ENCODE peak calls at places on chromosome 4, in four cellular contexts. One of them, this sample, is unnamed.
A peak's percentile ranks its signal among the peaks of the same experiment; 100 is the strongest.

GRCh38 chr4:1464581-1465171 is 58.4 kb upstream of the NKX1-1 start:
- DNase-seq in lung: no peak
- DNase-seq in ascending aorta: peak; percentile 43
- DNase-seq in heart left ventricle: no peak
- DNase-seq in this sample: no peak

GRCh38 chr4:67725981-67726380 is 25.0 kb upstream of the UBA6 start:
- DNase-seq in lung: no peak
- DNase-seq in ascending aorta: no peak
- DNase-seq in heart left ventricle: no peak
- DNase-seq in this sample: no peak

GRCh38 chr4:1578968-1579833 is 104.9 kb downstream of the FAM53A start:
- DNase-seq in lung: peak; percentile 80
- DNase-seq in ascending aorta: peak; percentile 91
- DNase-seq in heart left ventricle: peak; percentile 85
- DNase-seq in this sample: peak; percentile 92

GRCh38 chr4:85741921-85742591 is 267.1 kb downstream of the ARHGAP24 start:
- DNase-seq in lung: no peak
- DNase-seq in ascending aorta: no peak
- DNase-seq in heart left ventricle: peak; percentile 33
- DNase-seq in this sample: no peak

GRCh38 chr4:150385606-150386005 is 196.3 kb upstream of the MAB21L2 start:
- DNase-seq in lung: no peak
- DNase-seq in ascending aorta: no peak
- DNase-seq in heart left ventricle: no peak
- DNase-seq in this sample: no peak

GRCh38 chr4:116913451-116913850 is 171.9 kb downstream of the TRAM1L1 start:
- DNase-seq in lung: no peak
- DNase-seq in ascending aorta: no peak
- DNase-seq in heart left ventricle: no peak
- DNase-seq in this sample: no peak

GRCh38 chr4:78069859-78070258 is 12.7 kb downstream of the FRAS1 start:
- DNase-seq in lung: no peak
- DNase-seq in ascending aorta: no peak
- DNase-seq in heart left ventricle: no peak
- DNase-seq in this sample: no peak

GRCh38 chr4:83536649-83537352 is 893 bp downstream of the GPAT3 start:
- DNase-seq in lung: no peak
- DNase-seq in ascending aorta: no peak
- DNase-seq in heart left ventricle: no peak
- DNase-seq in this sample: no peak

GRCh38 chr4:173371292-173372192 is 788 bp downstream of the SAP30 start:
- DNase-seq in lung: peak; percentile 68
- DNase-seq in ascending aorta: peak; percentile 82
- DNase-seq in heart left ventricle: peak; percentile 77
- DNase-seq in this sample: peak; percentile 84

GRCh38 chr4:152776352-152776751 is 3.2 kb downstream of the TIGD4 start:
- DNase-seq in lung: no peak
- DNase-seq in ascending aorta: no peak
- DNase-seq in heart left ventricle: no peak
- DNase-seq in this sample: no peak

GRCh38 chr4:15963001-15963451 is at the start of gene FGFBP2:
- DNase-seq in lung: no peak
- DNase-seq in ascending aorta: no peak
- DNase-seq in heart left ventricle: peak; percentile 37
- DNase-seq in this sample: no peak

GRCh38 chr4:147332101-147332500 is 148.8 kb upstream of the EDNRA start:
- DNase-seq in lung: no peak
- DNase-seq in ascending aorta: no peak
- DNase-seq in heart left ventricle: no peak
- DNase-seq in this sample: no peak

GRCh38 chr4:98939892-98940298 is 11.0 kb upstream of the EIF4E start:
- DNase-seq in lung: no peak
- DNase-seq in ascending aorta: no peak
- DNase-seq in heart left ventricle: no peak
- DNase-seq in this sample: no peak

GRCh38 chr4:128823025-128823661 is 13.6 kb downstream of the JADE1 start:
- DNase-seq in lung: no peak
- DNase-seq in ascending aorta: no peak
- DNase-seq in heart left ventricle: no peak
- DNase-seq in this sample: no peak

GRCh38 chr4:101621120-101621519 is 169.4 kb upstream of the BANK1 start:
- DNase-seq in lung: no peak
- DNase-seq in ascending aorta: no peak
- DNase-seq in heart left ventricle: no peak
- DNase-seq in this sample: no peak

GRCh38 chr4:4481394-4482000 is 60.4 kb downstream of the STX18 start:
- DNase-seq in lung: no peak
- DNase-seq in ascending aorta: no peak
- DNase-seq in heart left ventricle: no peak
- DNase-seq in this sample: no peak

GRCh38 chr4:105433421-105433820 is 40.4 kb downstream of the PPA2 start:
- DNase-seq in lung: no peak
- DNase-seq in ascending aorta: no peak
- DNase-seq in heart left ventricle: no peak
- DNase-seq in this sample: no peak

GRCh38 chr4:53365121-53365485 is 758 bp downstream of the SCFD2 start:
- DNase-seq in lung: no peak
- DNase-seq in ascending aorta: no peak
- DNase-seq in heart left ventricle: no peak
- DNase-seq in this sample: no peak

GRCh38 chr4:104353481-104353880 is 141.2 kb downstream of the CXXC4 start:
- DNase-seq in lung: no peak
- DNase-seq in ascending aorta: no peak
- DNase-seq in heart left ventricle: no peak
- DNase-seq in this sample: no peak

GRCh38 chr4:104351696-104352095 is 143.0 kb downstream of the CXXC4 start:
- DNase-seq in lung: no peak
- DNase-seq in ascending aorta: no peak
- DNase-seq in heart left ventricle: no peak
- DNase-seq in this sample: no peak

GRCh38 chr4:104352211-104352610 is 142.5 kb downstream of the CXXC4 start:
- DNase-seq in lung: no peak
- DNase-seq in ascending aorta: no peak
- DNase-seq in heart left ventricle: no peak
- DNase-seq in this sample: no peak
- H3K9me3 ChIP-seq in lung: peaks cover 3% of the 10 kb centered on the region
- H3K9me3 ChIP-seq in ascending aorta: peaks cover 14% of the 10 kb centered on the region
- H3K9me3 ChIP-seq in heart left ventricle: peaks cover 14% of the 10 kb centered on the region
- H3K9me3 ChIP-seq in this sample: peaks cover 13% of the 10 kb centered on the region

GRCh38 chr4:112771-113170 is 11.5 kb upstream of the ZNF718 start:
- DNase-seq in lung: no peak
- DNase-seq in ascending aorta: no peak
- DNase-seq in heart left ventricle: no peak
- DNase-seq in this sample: no peak

GRCh38 chr4:107444-108429 is 16.6 kb upstream of the ZNF718 start:
- DNase-seq in lung: no peak
- DNase-seq in ascending aorta: no peak
- DNase-seq in heart left ventricle: no peak
- DNase-seq in this sample: no peak

DNA sequence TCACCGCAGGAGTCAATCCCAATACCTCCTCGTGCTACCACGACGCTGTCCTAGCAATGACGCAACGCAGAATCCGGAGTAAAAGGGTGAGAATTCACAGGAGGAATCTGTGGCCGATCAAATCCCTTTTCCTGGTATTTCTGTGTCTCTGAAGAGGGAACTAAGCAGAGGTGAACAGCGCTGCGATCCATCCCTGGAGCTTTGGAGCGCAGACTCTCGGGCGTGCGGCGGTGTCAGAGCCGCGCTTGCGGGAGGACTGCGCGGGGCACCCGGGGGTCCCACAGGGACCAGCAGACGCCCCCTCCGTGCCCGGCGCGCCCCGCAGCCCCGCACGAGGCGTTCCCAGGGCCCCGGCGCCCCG is 17.2 kb upstream of the ZNF718 start:
- DNase-seq in lung: no peak
- DNase-seq in ascending aorta: no peak
- DNase-seq in heart left ventricle: no peak
- DNase-seq in this sample: no peak
- H3K9me3 ChIP-seq in lung: no peaks in the 10 kb centered on the region
- H3K9me3 ChIP-seq in ascending aorta: peaks cover 42% of the 10 kb centered on the region
- H3K9me3 ChIP-seq in heart left ventricle: peaks cover 6% of the 10 kb centered on the region
- H3K9me3 ChIP-seq in this sample: peaks cover 25% of the 10 kb centered on the region

GRCh38 chr4:126113058-126113457 is 798.3 kb downstream of the FAT4 start:
- DNase-seq in lung: no peak
- DNase-seq in ascending aorta: no peak
- DNase-seq in heart left ventricle: no peak
- DNase-seq in this sample: no peak
- H3K9me3 ChIP-seq in lung: peaks cover 3% of the 10 kb centered on the region
- H3K9me3 ChIP-seq in ascending aorta: peaks cover 33% of the 10 kb centered on the region
- H3K9me3 ChIP-seq in heart left ventricle: peaks cover 13% of the 10 kb centered on the region
- H3K9me3 ChIP-seq in this sample: peaks cover 4% of the 10 kb centered on the region

GRCh38 chr4:8906991-8907595 is 35.5 kb upstream of the HMX1 start:
- DNase-seq in lung: no peak
- DNase-seq in ascending aorta: peak; percentile 39
- DNase-seq in heart left ventricle: peak; percentile 4
- DNase-seq in this sample: peak; percentile 33
- H3K9me3 ChIP-seq in lung: no peaks in the 10 kb centered on the region
- H3K9me3 ChIP-seq in ascending aorta: no peaks in the 10 kb centered on the region
- H3K9me3 ChIP-seq in heart left ventricle: peaks cover 4% of the 10 kb centered on the region
- H3K9me3 ChIP-seq in this sample: peaks cover 3% of the 10 kb centered on the region

DNA sequence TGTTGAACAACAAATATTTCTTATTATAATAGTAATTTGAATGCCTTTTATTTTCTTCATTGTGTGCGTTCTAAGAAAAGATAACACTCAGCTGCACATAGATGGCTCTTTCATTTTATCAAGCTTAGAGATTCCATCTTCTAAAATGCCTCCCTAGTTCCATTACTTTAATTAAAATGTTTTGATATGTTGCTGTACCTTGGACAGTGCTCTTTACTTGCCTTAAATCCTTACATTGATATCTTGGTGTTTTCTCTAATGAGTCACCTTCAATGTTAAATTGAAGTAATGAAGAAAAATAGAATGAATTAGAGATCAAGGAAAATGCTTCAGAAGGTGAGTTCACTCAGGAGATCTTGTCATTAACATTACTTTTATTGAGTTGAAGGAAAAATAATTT is 1672.4 kb upstream of the AGA start:
- DNase-seq in lung: no peak
- DNase-seq in ascending aorta: no peak
- DNase-seq in heart left ventricle: no peak
- DNase-seq in this sample: no peak
- H3K9me3 ChIP-seq in lung: no peaks in the 10 kb centered on the region
- H3K9me3 ChIP-seq in ascending aorta: no peaks in the 10 kb centered on the region
- H3K9me3 ChIP-seq in heart left ventricle: no peaks in the 10 kb centered on the region
- H3K9me3 ChIP-seq in this sample: peaks cover 4% of the 10 kb centered on the region

DNA sequence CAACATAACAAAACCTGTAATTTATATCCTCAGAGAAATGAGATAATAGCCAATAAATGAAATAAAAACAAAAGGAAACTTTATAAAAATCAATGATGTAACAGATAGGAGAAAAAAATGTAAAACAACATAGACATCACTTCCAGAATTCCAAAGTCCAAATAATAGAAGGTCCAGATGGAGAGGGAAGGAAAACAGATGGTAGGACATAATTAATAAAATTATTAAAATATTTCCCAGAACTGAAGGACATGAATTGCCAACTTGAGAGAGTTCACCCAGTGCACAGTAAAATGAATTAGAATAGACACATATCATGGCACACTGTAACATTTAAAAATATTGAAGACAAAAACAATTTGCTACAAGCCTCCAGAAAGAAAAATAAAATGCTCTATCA is 226.6 kb downstream of the FSTL5 start:
- DNase-seq in lung: no peak
- DNase-seq in ascending aorta: no peak
- DNase-seq in heart left ventricle: no peak
- DNase-seq in this sample: no peak
- H3K9me3 ChIP-seq in lung: no peaks in the 10 kb centered on the region
- H3K9me3 ChIP-seq in ascending aorta: no peaks in the 10 kb centered on the region
- H3K9me3 ChIP-seq in heart left ventricle: no peaks in the 10 kb centered on the region
- H3K9me3 ChIP-seq in this sample: no peaks in the 10 kb centered on the region